ENCODE peak calls at places on chromosomes 5 and 9, in nine cellular contexts. F is AG04449; S is coronary artery; K is heart left ventricle; A is Calu3; U is iris pigment epithelial cell; V is activated T-helper 2 cell treated with anti-CD3 and anti-CD28 coated beads, Interferon-gamma antibody, Interleukin-2, Interleukin-4, amounts not matched to agents 10 μg/mL and 5 μg/mL and 100 μg/mL, durations not matched to agents 14 hours and 24 hours and 36 hours; R is CD4-positive, CD25-positive, alpha-beta regulatory T cell; D is kidney tubule cell. L is an unnamed sample.

GRCh38 chr9:95977366-95977765 is 101.9 kb downstream of the ERCC6L2 start:
- DNase-seq in F (no peak), S (no peak), K (no peak), A (no peak), U (no peak), V (no peak), R (no peak), D (no peak), L (no peak)

GRCh38 chr9:117546894-117547293 is 132.0 kb upstream of the ASTN2 start:
- DNase-seq in F (no peak), S (no peak), K (no peak), A (no peak), U (no peak), V (peak; percentile 8), R (no peak), D (peak; percentile 38), L (no peak)

GRCh38 chr9:115946530-115946929 is 207.1 kb upstream of the PAPPA start:
- DNase-seq in F (no peak), S (no peak), K (no peak), A (no peak), U (no peak), V (no peak), R (no peak), D (peak; percentile 8), L (no peak)

GRCh38 chr5:117218789-117219188 is 644.2 kb upstream of the SEMA6A start:
- DNase-seq in F (no peak), S (no peak), K (no peak), A (no peak), U (no peak), V (no peak), R (no peak), D (no peak), L (no peak)

GRCh38 chr5:135951257-135951656 is 3.5 kb downstream of the LECT2 start:
- DNase-seq in F (no peak), S (no peak), K (no peak), A (no peak), U (no peak), V (no peak), R (no peak), D (no peak), L (no peak)

GRCh38 chr5:5523066-5523505 is 100.6 kb downstream of the ICE1 start:
- DNase-seq in F (no peak), S (no peak), K (no peak), A (no peak), U (peak; percentile 1), V (peak; percentile 41), R (no peak), D (peak; percentile 11), L (no peak)

GRCh38 chr9:32954642-32955041 is 46.8 kb downstream of the APTX start:
- DNase-seq in F (peak; percentile 37), S (no peak), K (no peak), A (no peak), U (peak; percentile 59), V (no peak), R (no peak), D (no peak), L (no peak)

GRCh38 chr5:82164957-82165698 is 113.0 kb downstream of the RPS23 start:
- DNase-seq in F (no peak), S (no peak), K (no peak), A (peak; percentile 24), U (peak; percentile 84), V (no peak), R (no peak), D (no peak), L (no peak)

GRCh38 chr5:142325677-142326479 is 1.1 kb upstream of the SPRY4 start:
- DNase-seq in F (no peak), S (no peak), K (peak; percentile 70), A (peak; percentile 88), U (peak; percentile 90), V (no peak), R (no peak), D (peak; percentile 89), L (no peak)

GRCh38 chr9:134273647-134274046 is 52.6 kb upstream of the RXRA start:
- DNase-seq in F (no peak), S (no peak), K (no peak), A (no peak), U (no peak), V (no peak), R (no peak), D (no peak), L (no peak)

GRCh38 chr5:11370985-11371384 is 533.3 kb downstream of the CTNND2 start:
- DNase-seq in F (no peak), S (no peak), K (no peak), A (no peak), U (no peak), V (no peak), R (no peak), D (no peak), L (no peak)

GRCh38 chr5:34632805-34633414 is 23.2 kb upstream of the RAI14 start:
- DNase-seq in F (no peak), S (no peak), K (no peak), A (no peak), U (no peak), V (no peak), R (no peak), D (no peak), L (no peak)

GRCh38 chr5:181222630-181223040 is 446 bp upstream of the TRIM41 start:
- DNase-seq in F (no peak), S (no peak), K (no peak), A (no peak), U (peak; percentile 56), V (no peak), R (no peak), D (no peak), L (no peak)

GRCh38 chr5:78269088-78269703 is 25.3 kb downstream of the AP3B1 start:
- DNase-seq in F (no peak), S (no peak), K (no peak), A (no peak), U (peak; percentile 9), V (no peak), R (no peak), D (peak; percentile 30), L (no peak)

GRCh38 chr5:97142521-97143254 is at the start of gene LIX1:
- DNase-seq in F (no peak), S (no peak), K (no peak), A (peak; percentile 45), U (peak; percentile 54), V (no peak), R (no peak), D (peak; percentile 63), L (no peak)

GRCh38 chr9:135079018-135079417 is 8.4 kb upstream of the OLFM1 start:
- DNase-seq in F (no peak), S (peak; percentile 43), K (no peak), A (no peak), U (no peak), V (no peak), R (no peak), D (no peak), L (no peak)

GRCh38 chr5:138148811-138149210 is 9.6 kb upstream of the NME5 start:
- DNase-seq in F (no peak), S (no peak), K (peak; percentile 40), A (peak; percentile 52), U (peak; percentile 69), V (no peak), R (no peak), D (peak; percentile 75), L (no peak)

GRCh38 chr9:77819672-77820071 is 171.6 kb upstream of the GNA14 start:
- DNase-seq in F (no peak), S (no peak), K (no peak), A (no peak), U (no peak), V (no peak), R (no peak), D (no peak), L (no peak)

GRCh38 chr9:138049085-138049778 is 171.7 kb downstream of the CACNA1B start:
- DNase-seq in F (no peak), S (peak; percentile 68), K (no peak), A (no peak), U (no peak), V (peak; percentile 2), R (no peak), D (no peak), L (no peak)

GRCh38 chr9:94212091-94212490 is 47.0 kb upstream of the ZNF169 start:
- DNase-seq in F (no peak), S (no peak), K (no peak), A (no peak), U (peak; percentile 87), V (no peak), R (no peak), D (no peak), L (peak; percentile 20)

GRCh38 chr5:9519537-9519936 is 26.3 kb downstream of the SEMA5A start:
- DNase-seq in F (peak; percentile 36), S (no peak), K (peak; percentile 34), A (no peak), U (peak; percentile 65), V (no peak), R (no peak), D (peak; percentile 64), L (no peak)

GRCh38 chr5:9546973-9547947 is 1.4 kb upstream of the SEMA5A start:
- DNase-seq in F (peak; percentile 71), S (no peak), K (peak; percentile 43), A (no peak), U (peak; percentile 59), V (no peak), R (no peak), D (peak; percentile 85), L (peak; percentile 61)

GRCh38 chr9:14433293-14433818 is 119.4 kb upstream of the NFIB start:
- DNase-seq in F (no peak), S (no peak), K (no peak), A (no peak), U (no peak), V (no peak), R (no peak), D (peak; percentile 14), L (no peak)

GRCh38 chr9:34501889-34502425 is 20.8 kb downstream of the ENHO start:
- DNase-seq in F (peak; percentile 31), S (no peak), K (peak; percentile 61), A (no peak), U (peak; percentile 33), V (no peak), R (no peak), D (no peak), L (no peak)

GRCh38 chr5:10222326-10222725 is 27.4 kb downstream of the ATPSCKMT start:
- DNase-seq in F (no peak), S (no peak), K (no peak), A (no peak), U (peak; percentile 38), V (no peak), R (no peak), D (no peak), L (no peak)

GRCh38 chr5:170302729-170303501 is 5.3 kb upstream of the LCP2 start:
- DNase-seq in F (no peak), S (no peak), K (peak; percentile 73), A (no peak), U (no peak), V (peak; percentile 60), R (peak; percentile 73), D (no peak), L (no peak)

GRCh38 chr9:21096172-21096900 is 18.6 kb upstream of the IFNB1 start:
- DNase-seq in F (peak; percentile 19), S (no peak), K (no peak), A (peak; percentile 7), U (peak; percentile 70), V (peak; percentile 34), R (peak; percentile 13), D (peak; percentile 69), L (peak; percentile 33)

GRCh38 chr9:127122176-127123151 is at the start of gene ANGPTL2:
- DNase-seq in F (peak; percentile 65), S (peak; percentile 97), K (peak; percentile 94), A (no peak), U (peak; percentile 87), V (no peak), R (no peak), D (peak; percentile 89), L (peak; percentile 94)

GRCh38 chr5:4572297-4572696 is 567.8 kb upstream of the ADAMTS16 start:
- DNase-seq in F (no peak), S (no peak), K (no peak), A (no peak), U (peak; percentile 83), V (no peak), R (no peak), D (no peak), L (no peak)

GRCh38 chr5:80184235-80185023 is 71.4 kb downstream of the SERINC5 start:
- DNase-seq in F (no peak), S (no peak), K (no peak), A (peak; percentile 65), U (no peak), V (no peak), R (no peak), D (peak; percentile 4), L (no peak)

GRCh38 chr9:72726951-72727350 is 205.5 kb downstream of the TMC1 start:
- DNase-seq in F (no peak), S (no peak), K (no peak), A (no peak), U (peak; percentile 20), V (no peak), R (no peak), D (no peak), L (no peak)